ENCODE peak calls at places on chromosome 11, in four cellular contexts. One of them, this sample, is unnamed.

GRCh38 chr11:113189909-113190667 is 124.3 kb upstream of the TTC12 start:
- DNase-seq in T-helper 2 cell: no peak
- DNase-seq in effector memory CD8-positive, alpha-beta T cell: no peak
- DNase-seq in HTR-8/SVneo: peak
- DNase-seq in this sample: no peak

GRCh38 chr11:115802641-115803040 is 298.4 kb upstream of the CADM1 start:
- DNase-seq in HTR-8/SVneo: no peak
- DNase-seq in T-helper 2 cell: no peak
- DNase-seq in effector memory CD8-positive, alpha-beta T cell: no peak
- DNase-seq in this sample: no peak

GRCh38 chr11:2691991-2692841 is 7.6 kb downstream of the KCNQ1OT1 start:
- DNase-seq in effector memory CD8-positive, alpha-beta T cell: no peak
- DNase-seq in T-helper 2 cell: no peak
- DNase-seq in HTR-8/SVneo: no peak
- DNase-seq in this sample: no peak

GRCh38 chr11:110455718-110456117 is 26.0 kb downstream of the FDX1 start:
- DNase-seq in effector memory CD8-positive, alpha-beta T cell: no peak
- DNase-seq in T-helper 2 cell: no peak
- DNase-seq in HTR-8/SVneo: no peak
- DNase-seq in this sample: no peak

GRCh38 chr11:12864316-12865156 is 144.6 kb upstream of the RASSF10 start:
- DNase-seq in T-helper 2 cell: no peak
- DNase-seq in HTR-8/SVneo: peak
- DNase-seq in effector memory CD8-positive, alpha-beta T cell: no peak
- DNase-seq in this sample: no peak

GRCh38 chr11:101397941-101398340 is 185.9 kb downstream of the TRPC6 start:
- DNase-seq in T-helper 2 cell: no peak
- DNase-seq in effector memory CD8-positive, alpha-beta T cell: no peak
- DNase-seq in HTR-8/SVneo: no peak
- DNase-seq in this sample: no peak

GRCh38 chr11:106242723-106243405 is 165.4 kb downstream of the AASDHPPT start:
- DNase-seq in T-helper 2 cell: no peak
- DNase-seq in HTR-8/SVneo: no peak
- DNase-seq in effector memory CD8-positive, alpha-beta T cell: no peak
- DNase-seq in this sample: no peak

GRCh38 chr11:66686801-66687750 is 9.4 kb upstream of the RBM4B start:
- DNase-seq in HTR-8/SVneo: no peak
- DNase-seq in effector memory CD8-positive, alpha-beta T cell: no peak
- DNase-seq in T-helper 2 cell: no peak
- DNase-seq in this sample: no peak

GRCh38 chr11:101010899-101011298 is 118.7 kb downstream of the PGR start:
- DNase-seq in HTR-8/SVneo: peak
- DNase-seq in T-helper 2 cell: no peak
- DNase-seq in effector memory CD8-positive, alpha-beta T cell: no peak
- DNase-seq in this sample: no peak

This sample was measured in GDM1.